ENCODE peak calls at places on chromosomes 6 and 20, in seven cellular contexts. M is iris pigment epithelial cell, B is cardiac muscle cell, J is NCI-H1417, T is glutamatergic neuron, H is nucleus accumbens, A is choroid plexus epithelial cell. P is an unnamed sample.

GRCh38 chr20:2023151-2023550 is 29.3 kb upstream of the PDYN start:
- DNase-seq in M (no peak), B (no peak), J (no peak), T (no peak), H (no peak), A (no peak), P (no peak)

GRCh38 chr6:54710430-54710829 is 136.1 kb upstream of the FAM83B start:
- DNase-seq in M (no peak), B (no peak), J (no peak), T (no peak), H (no peak), A (no peak), P (no peak)

GRCh38 chr6:136365781-136366354 is 76.2 kb upstream of the BCLAF1 start:
- DNase-seq in M (no peak), B (no peak), J (no peak), T (no peak), H (no peak), A (no peak), P (no peak)

GRCh38 chr20:25341716-25342680 is 48.6 kb downstream of the ABHD12 start:
- DNase-seq in M (peak; percentile 28), B (no peak), J (peak; percentile 67), T (no peak), H (no peak), A (peak; percentile 34), P (peak; percentile 24)

GRCh38 chr6:112321882-112322508 is 25.1 kb upstream of the RFPL4B start:
- DNase-seq in M (peak; percentile 36), B (no peak), J (no peak), T (no peak), H (no peak), A (peak; percentile 58), P (no peak)

GRCh38 chr20:31674895-31675827 is 37.4 kb downstream of the COX4I2 start:
- DNase-seq in M (peak; percentile 81), B (no peak), J (no peak), T (no peak), H (peak; percentile 36), A (peak; percentile 90), P (peak; percentile 95)

GRCh38 chr6:139153876-139154275 is 19.0 kb downstream of the HECA start:
- DNase-seq in M (peak; percentile 71), B (no peak), J (no peak), T (no peak), H (no peak), A (peak; percentile 71), P (peak; percentile 29)

GRCh38 chr20:4108495-4109306 is 93.3 kb upstream of the RNF24 start:
- DNase-seq in M (peak; percentile 84), B (peak; percentile 78), J (peak; percentile 70), T (peak; percentile 64), H (no peak), A (peak; percentile 94), P (peak; percentile 87)

GRCh38 chr6:150575840-150576239 is 23.8 kb upstream of the PLEKHG1 start:
- DNase-seq in M (no peak), B (no peak), J (no peak), T (no peak), H (no peak), A (no peak), P (no peak)

GRCh38 chr6:79625746-79626145 is 5.4 kb upstream of the SH3BGRL2 start:
- DNase-seq in M (no peak), B (no peak), J (no peak), T (no peak), H (no peak), A (no peak), P (no peak)

GRCh38 chr6:113719545-113719944 is 137.6 kb upstream of the MARCKS start:
- DNase-seq in M (peak; percentile 48), B (no peak), J (no peak), T (no peak), H (no peak), A (peak; percentile 50), P (peak; percentile 75)

GRCh38 chr6:17869753-17870050 is 117.7 kb downstream of the KIF13A start:
- DNase-seq in M (no peak), B (no peak), J (no peak), T (no peak), H (no peak), A (no peak), P (no peak)

GRCh38 chr20:55159230-55159629 is 683.8 kb downstream of the DOK5 start:
- DNase-seq in M (no peak), B (no peak), J (no peak), T (no peak), H (no peak), A (no peak), P (no peak)

GRCh38 chr20:46857061-46857831 is 37.4 kb upstream of the EYA2 start:
- DNase-seq in M (no peak), B (no peak), J (no peak), T (no peak), H (no peak), A (no peak), P (no peak)

GRCh38 chr6:20800229-20800628 is 266.0 kb downstream of the CDKAL1 start:
- DNase-seq in M (no peak), B (no peak), J (no peak), T (no peak), H (no peak), A (no peak), P (no peak)

GRCh38 chr6:29504961-29505360 is 17.2 kb upstream of the MAS1L start:
- DNase-seq in M (no peak), B (no peak), J (no peak), T (no peak), H (no peak), A (no peak), P (no peak)

GRCh38 chr20:63015665-63016361 is 9.0 kb upstream of the BHLHE23 start:
- DNase-seq in M (no peak), B (no peak), J (no peak), T (peak; percentile 37), H (no peak), A (no peak), P (no peak)

GRCh38 chr6:5359413-5359812 is 98.1 kb downstream of the FARS2 start:
- DNase-seq in M (no peak), B (no peak), J (no peak), T (no peak), H (no peak), A (no peak), P (no peak)

GRCh38 chr20:19936801-19937583 is 80.2 kb upstream of the NAA20 start:
- DNase-seq in M (no peak), B (no peak), J (no peak), T (no peak), H (no peak), A (no peak), P (no peak)

GRCh38 chr6:17679726-17680125 is 27.0 kb downstream of the NUP153 start:
- DNase-seq in M (no peak), B (no peak), J (no peak), T (no peak), H (no peak), A (no peak), P (no peak)

GRCh38 chr6:135870722-135871121 is 19.2 kb downstream of the PDE7B start:
- DNase-seq in M (peak; percentile 74), B (no peak), J (no peak), T (no peak), H (no peak), A (peak; percentile 78), P (peak; percentile 91)

GRCh38 chr6:47254051-47254450 is 55.7 kb downstream of the TNFRSF21 start:
- DNase-seq in M (no peak), B (no peak), J (no peak), T (no peak), H (no peak), A (no peak), P (no peak)

P was measured in ELR.